ENCODE peak calls at places on chromosomes 6 and 20, in seven cellular contexts. One of them, this sample, is unnamed.

GRCh38 chr20:47008842-47009518 is 114.3 kb downstream of the EYA2 start:
- DNase-seq in sigmoid colon: no peak
- DNase-seq in Peyer's patch: no peak
- DNase-seq in neural progenitor cell: no peak
- DNase-seq in IMR-90: no peak
- DNase-seq in osteoblast: no peak
- DNase-seq in tibial artery: no peak
- DNase-seq in this sample: no peak

GRCh38 chr6:6915813-6916547 is 191.8 kb upstream of the RREB1 start:
- DNase-seq in tibial artery: no peak
- DNase-seq in osteoblast: no peak
- DNase-seq in neural progenitor cell: no peak
- DNase-seq in sigmoid colon: peak; percentile 90
- DNase-seq in IMR-90: peak; percentile 22
- DNase-seq in Peyer's patch: peak; percentile 63
- DNase-seq in this sample: peak; percentile 37

GRCh38 chr6:36110863-36111262 is 19.4 kb upstream of the MAPK13 start:
- DNase-seq in Peyer's patch: no peak
- DNase-seq in tibial artery: no peak
- DNase-seq in osteoblast: no peak
- DNase-seq in IMR-90: no peak
- DNase-seq in neural progenitor cell: no peak
- DNase-seq in sigmoid colon: no peak
- DNase-seq in this sample: no peak

GRCh38 chr20:14913896-14914295 is 576.5 kb upstream of the FLRT3 start:
- DNase-seq in osteoblast: no peak
- DNase-seq in sigmoid colon: no peak
- DNase-seq in neural progenitor cell: no peak
- DNase-seq in Peyer's patch: no peak
- DNase-seq in IMR-90: no peak
- DNase-seq in tibial artery: no peak
- DNase-seq in this sample: no peak

GRCh38 chr20:23152308-23152892 is 66.3 kb upstream of the CD93 start:
- DNase-seq in tibial artery: peak; percentile 98
- DNase-seq in osteoblast: peak; percentile 96
- DNase-seq in neural progenitor cell: no peak
- DNase-seq in IMR-90: peak; percentile 88
- DNase-seq in Peyer's patch: peak; percentile 77
- DNase-seq in sigmoid colon: peak; percentile 85
- DNase-seq in this sample: peak; percentile 77

GRCh38 chr6:7246401-7247178 is 66.4 kb downstream of the SSR1 start:
- DNase-seq in neural progenitor cell: no peak
- DNase-seq in IMR-90: no peak
- DNase-seq in tibial artery: no peak
- DNase-seq in sigmoid colon: no peak
- DNase-seq in osteoblast: no peak
- DNase-seq in Peyer's patch: peak; percentile 35
- DNase-seq in this sample: no peak

GRCh38 chr20:9981834-9982233 is 53.0 kb upstream of the ANKEF1 start:
- DNase-seq in IMR-90: no peak
- DNase-seq in osteoblast: no peak
- DNase-seq in neural progenitor cell: no peak
- DNase-seq in sigmoid colon: no peak
- DNase-seq in tibial artery: no peak
- DNase-seq in Peyer's patch: no peak
- DNase-seq in this sample: peak; percentile 59

GRCh38 chr6:130681028-130681427 is 146.2 kb upstream of the SMLR1 start:
- DNase-seq in osteoblast: peak; percentile 76
- DNase-seq in tibial artery: no peak
- DNase-seq in Peyer's patch: no peak
- DNase-seq in sigmoid colon: no peak
- DNase-seq in IMR-90: peak; percentile 65
- DNase-seq in neural progenitor cell: no peak
- DNase-seq in this sample: no peak

GRCh38 chr6:168157272-168158007 is 78.4 kb upstream of the FRMD1 start:
- DNase-seq in IMR-90: peak; percentile 78
- DNase-seq in sigmoid colon: peak; percentile 74
- DNase-seq in tibial artery: peak; percentile 35
- DNase-seq in Peyer's patch: no peak
- DNase-seq in osteoblast: peak; percentile 91
- DNase-seq in neural progenitor cell: peak; percentile 36
- DNase-seq in this sample: no peak

GRCh38 chr6:29082457-29082856 is 4.7 kb downstream of the OR2B3 start:
- DNase-seq in IMR-90: no peak
- DNase-seq in sigmoid colon: peak; percentile 38
- DNase-seq in neural progenitor cell: no peak
- DNase-seq in osteoblast: no peak
- DNase-seq in Peyer's patch: no peak
- DNase-seq in tibial artery: no peak
- DNase-seq in this sample: no peak

GRCh38 chr20:49583343-49583668 is 15.4 kb upstream of the PTGIS start:
- DNase-seq in neural progenitor cell: no peak
- DNase-seq in tibial artery: no peak
- DNase-seq in IMR-90: no peak
- DNase-seq in osteoblast: no peak
- DNase-seq in sigmoid colon: no peak
- DNase-seq in Peyer's patch: no peak
- DNase-seq in this sample: no peak

GRCh38 chr6:16181429-16182359 is 52.8 kb downstream of the MYLIP start:
- DNase-seq in IMR-90: no peak
- DNase-seq in osteoblast: no peak
- DNase-seq in sigmoid colon: no peak
- DNase-seq in neural progenitor cell: no peak
- DNase-seq in Peyer's patch: no peak
- DNase-seq in tibial artery: no peak
- DNase-seq in this sample: no peak

GRCh38 chr6:16179063-16179462 is 50.2 kb downstream of the MYLIP start:
- DNase-seq in osteoblast: no peak
- DNase-seq in sigmoid colon: no peak
- DNase-seq in tibial artery: no peak
- DNase-seq in Peyer's patch: no peak
- DNase-seq in IMR-90: no peak
- DNase-seq in neural progenitor cell: no peak
- DNase-seq in this sample: no peak

GRCh38 chr6:16179970-16180431 is 51.1 kb downstream of the MYLIP start:
- DNase-seq in sigmoid colon: no peak
- DNase-seq in tibial artery: no peak
- DNase-seq in Peyer's patch: peak; percentile 67
- DNase-seq in neural progenitor cell: no peak
- DNase-seq in osteoblast: no peak
- DNase-seq in IMR-90: no peak
- DNase-seq in this sample: peak; percentile 54

GRCh38 chr6:16182428-16182827 is 53.5 kb downstream of the MYLIP start:
- DNase-seq in Peyer's patch: no peak
- DNase-seq in sigmoid colon: no peak
- DNase-seq in IMR-90: no peak
- DNase-seq in neural progenitor cell: no peak
- DNase-seq in osteoblast: no peak
- DNase-seq in tibial artery: no peak
- DNase-seq in this sample: no peak

GRCh38 chr6:16180696-16181428 is 52.0 kb downstream of the MYLIP start:
- DNase-seq in IMR-90: no peak
- DNase-seq in sigmoid colon: no peak
- DNase-seq in osteoblast: no peak
- DNase-seq in neural progenitor cell: no peak
- DNase-seq in Peyer's patch: no peak
- DNase-seq in tibial artery: no peak
- DNase-seq in this sample: no peak
- H3K27ac ChIP-seq in IMR-90: no peak overlapping the region
- H3K27ac ChIP-seq in sigmoid colon: no peak overlapping the region
- H3K27ac ChIP-seq in osteoblast: no peak overlapping the region
- H3K27ac ChIP-seq in neural progenitor cell: no peak overlapping the region
- H3K27ac ChIP-seq in Peyer's patch: no peak overlapping the region
- H3K27ac ChIP-seq in tibial artery: no peak overlapping the region
- H3K27ac ChIP-seq in this sample: no peak overlapping the region

GRCh38 chr20:63982937-63983336 is 2.0 kb downstream of the PRPF6 start:
- DNase-seq in osteoblast: no peak
- DNase-seq in sigmoid colon: no peak
- DNase-seq in neural progenitor cell: no peak
- DNase-seq in IMR-90: no peak
- DNase-seq in Peyer's patch: no peak
- DNase-seq in tibial artery: no peak
- DNase-seq in this sample: no peak
- H3K36me3 ChIP-seq in osteoblast: peaks cover 39% of the 10 kb centered on the region
- H3K36me3 ChIP-seq in sigmoid colon: peaks cover 23% of the 10 kb centered on the region
- H3K36me3 ChIP-seq in neural progenitor cell: no peaks in the 10 kb centered on the region
- H3K36me3 ChIP-seq in IMR-90: peaks cover 26% of the 10 kb centered on the region
- H3K36me3 ChIP-seq in Peyer's patch: no peaks in the 10 kb centered on the region
- H3K36me3 ChIP-seq in tibial artery: peaks cover 55% of the 10 kb centered on the region
- H3K36me3 ChIP-seq in this sample: peaks cover 6% of the 10 kb centered on the region

DNA sequence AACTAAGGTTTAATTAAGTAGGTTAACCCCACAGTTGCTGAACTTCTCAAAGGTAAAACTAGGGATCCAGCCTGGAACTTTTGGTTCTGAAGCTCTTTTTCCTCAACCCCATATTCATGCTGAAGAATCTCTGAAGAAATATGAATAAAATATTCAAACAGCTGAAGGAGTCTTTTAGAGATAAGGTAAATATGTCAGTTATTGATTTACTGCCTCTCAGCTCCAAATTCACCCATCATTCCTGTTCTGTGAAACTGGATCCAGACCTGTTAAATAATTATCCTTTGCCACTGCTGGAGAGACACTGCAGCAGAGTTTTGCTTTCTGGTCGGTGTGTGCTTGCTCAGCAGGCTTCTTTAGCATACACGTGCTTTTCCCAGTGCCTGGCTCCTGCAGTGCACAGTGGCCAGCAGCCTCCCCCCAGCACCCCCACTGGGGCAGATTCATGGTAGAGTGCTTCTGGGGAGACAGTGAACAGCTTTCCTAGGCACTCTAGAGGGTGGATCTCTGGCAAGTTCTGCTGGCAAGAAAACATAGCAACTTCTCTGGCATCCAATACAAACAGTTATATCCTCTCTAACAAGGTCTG is 62.0 kb upstream of the BCLAF1 start:
- DNase-seq in tibial artery: no peak
- DNase-seq in neural progenitor cell: peak; percentile 31
- DNase-seq in Peyer's patch: no peak
- DNase-seq in IMR-90: no peak
- DNase-seq in osteoblast: no peak
- DNase-seq in sigmoid colon: no peak
- DNase-seq in this sample: no peak
- H3K27ac ChIP-seq in tibial artery: no peak overlapping the region
- H3K27ac ChIP-seq in neural progenitor cell: peak overlapping the region; percentile 29
- H3K27ac ChIP-seq in Peyer's patch: no peak overlapping the region
- H3K27ac ChIP-seq in IMR-90: no peak overlapping the region
- H3K27ac ChIP-seq in osteoblast: no peak overlapping the region
- H3K27ac ChIP-seq in sigmoid colon: no peak overlapping the region
- H3K27ac ChIP-seq in this sample: no peak overlapping the region

GRCh38 chr6:33776764-33777163 is 12.2 kb downstream of the LEMD2 start:
- DNase-seq in osteoblast: peak; percentile 48
- DNase-seq in sigmoid colon: no peak
- DNase-seq in tibial artery: no peak
- DNase-seq in Peyer's patch: no peak
- DNase-seq in neural progenitor cell: no peak
- DNase-seq in IMR-90: no peak
- DNase-seq in this sample: no peak

GRCh38 chr6:33774774-33775173 is 14.2 kb downstream of the LEMD2 start:
- DNase-seq in Peyer's patch: no peak
- DNase-seq in IMR-90: no peak
- DNase-seq in tibial artery: no peak
- DNase-seq in neural progenitor cell: no peak
- DNase-seq in osteoblast: peak; percentile 21
- DNase-seq in sigmoid colon: no peak
- DNase-seq in this sample: no peak

GRCh38 chr6:33777716-33778474 is 11.0 kb downstream of the LEMD2 start:
- DNase-seq in Peyer's patch: no peak
- DNase-seq in IMR-90: no peak
- DNase-seq in sigmoid colon: no peak
- DNase-seq in osteoblast: peak; percentile 42
- DNase-seq in neural progenitor cell: no peak
- DNase-seq in tibial artery: no peak
- DNase-seq in this sample: no peak

GRCh38 chr6:33778475-33779121 is 10.3 kb downstream of the LEMD2 start:
- DNase-seq in Peyer's patch: no peak
- DNase-seq in IMR-90: no peak
- DNase-seq in osteoblast: peak; percentile 42
- DNase-seq in sigmoid colon: no peak
- DNase-seq in tibial artery: no peak
- DNase-seq in neural progenitor cell: peak; percentile 31
- DNase-seq in this sample: no peak

GRCh38 chr6:33776186-33776585 is 12.7 kb downstream of the LEMD2 start:
- DNase-seq in osteoblast: peak; percentile 70
- DNase-seq in neural progenitor cell: no peak
- DNase-seq in Peyer's patch: no peak
- DNase-seq in sigmoid colon: no peak
- DNase-seq in IMR-90: no peak
- DNase-seq in tibial artery: no peak
- DNase-seq in this sample: no peak
- H3K36me3 ChIP-seq in osteoblast: peaks cover 86% of the 10 kb centered on the region
- H3K36me3 ChIP-seq in neural progenitor cell: no peaks in the 10 kb centered on the region
- H3K36me3 ChIP-seq in Peyer's patch: no peaks in the 10 kb centered on the region
- H3K36me3 ChIP-seq in sigmoid colon: peaks cover 88% of the 10 kb centered on the region
- H3K36me3 ChIP-seq in IMR-90: peaks cover 78% of the 10 kb centered on the region
- H3K36me3 ChIP-seq in tibial artery: peaks cover 92% of the 10 kb centered on the region
- H3K36me3 ChIP-seq in this sample: peaks cover 47% of the 10 kb centered on the region

DNA sequence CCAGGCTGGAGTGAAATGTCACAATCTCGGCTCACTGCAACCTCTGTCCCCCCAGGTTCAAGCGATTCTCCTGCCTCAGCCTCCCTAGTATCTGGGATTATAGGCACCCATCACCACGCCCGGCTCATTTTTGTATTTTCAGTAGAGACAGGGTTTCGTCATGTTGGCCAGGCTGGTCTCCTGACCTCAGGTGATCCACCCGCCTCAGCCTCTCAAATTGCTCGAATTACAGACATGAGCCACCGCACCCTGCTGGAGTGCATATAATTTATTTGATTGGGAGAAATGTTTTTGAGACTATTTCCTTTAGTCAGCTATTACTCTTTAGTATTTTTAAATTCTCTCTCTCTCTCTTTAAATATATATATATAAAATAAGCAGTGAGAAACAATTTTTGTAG is 29.8 kb downstream of the FAM83B start:
- DNase-seq in Peyer's patch: no peak
- DNase-seq in sigmoid colon: no peak
- DNase-seq in osteoblast: no peak
- DNase-seq in IMR-90: no peak
- DNase-seq in tibial artery: no peak
- DNase-seq in neural progenitor cell: no peak
- DNase-seq in this sample: no peak
- H3K27ac ChIP-seq in Peyer's patch: no peak overlapping the region
- H3K27ac ChIP-seq in sigmoid colon: no peak overlapping the region
- H3K27ac ChIP-seq in osteoblast: no peak overlapping the region
- H3K27ac ChIP-seq in IMR-90: no peak overlapping the region
- H3K27ac ChIP-seq in tibial artery: no peak overlapping the region
- H3K27ac ChIP-seq in neural progenitor cell: no peak overlapping the region
- H3K27ac ChIP-seq in this sample: no peak overlapping the region